ENCODE peak calls at places on chromosome 11, in five cellular contexts. One of them, this sample, is unnamed. For H3K36me3, the result is how much of the 10 kb centered on the place peaks cover.

GRCh38 chr11:133228406-133229330 is 303.6 kb downstream of the OPCML start:
- DNase-seq in body of pancreas: peak
- DNase-seq in PC-3: no peak
- DNase-seq in uterus: no peak
- DNase-seq in mesenchymal stem cell: no peak
- DNase-seq in this sample: peak

GRCh38 chr11:88604255-88604654 is 266.7 kb upstream of the CTSC start:
- DNase-seq in mesenchymal stem cell: no peak
- DNase-seq in uterus: no peak
- DNase-seq in PC-3: peak
- DNase-seq in body of pancreas: no peak
- DNase-seq in this sample: no peak

GRCh38 chr11:128501576-128502549 is 85.5 kb downstream of the ETS1 start:
- DNase-seq in body of pancreas: peak
- DNase-seq in uterus: no peak
- DNase-seq in PC-3: peak
- DNase-seq in mesenchymal stem cell: peak
- DNase-seq in this sample: peak

GRCh38 chr11:34345991-34346480 is 11.8 kb downstream of the ABTB2 start:
- DNase-seq in body of pancreas: no peak
- DNase-seq in mesenchymal stem cell: no peak
- DNase-seq in uterus: peak
- DNase-seq in PC-3: no peak
- DNase-seq in this sample: no peak

GRCh38 chr11:115965754-115966504 is 461.7 kb upstream of the CADM1 start:
- DNase-seq in PC-3: no peak
- DNase-seq in uterus: no peak
- DNase-seq in body of pancreas: no peak
- DNase-seq in mesenchymal stem cell: peak
- DNase-seq in this sample: peak

GRCh38 chr11:16897460-16898061 is 116.7 kb downstream of the PLEKHA7 start:
- DNase-seq in mesenchymal stem cell: no peak
- DNase-seq in body of pancreas: no peak
- DNase-seq in uterus: no peak
- DNase-seq in PC-3: no peak
- DNase-seq in this sample: peak

GRCh38 chr11:109864161-109864661 is 229.0 kb upstream of the ZC3H12C start:
- DNase-seq in PC-3: peak
- DNase-seq in mesenchymal stem cell: peak
- DNase-seq in body of pancreas: no peak
- DNase-seq in uterus: no peak
- DNase-seq in this sample: peak

GRCh38 chr11:57513911-57514537 is 1.5 kb downstream of the SLC43A1 start:
- DNase-seq in uterus: peak
- DNase-seq in body of pancreas: peak
- DNase-seq in mesenchymal stem cell: peak
- DNase-seq in PC-3: peak
- DNase-seq in this sample: peak

GRCh38 chr11:134330611-134331564 is 900 bp upstream of the GLB1L2 start:
- DNase-seq in PC-3: no peak
- DNase-seq in mesenchymal stem cell: no peak
- DNase-seq in body of pancreas: no peak
- DNase-seq in uterus: no peak
- DNase-seq in this sample: peak

GRCh38 chr11:28106351-28107043 is 1.5 kb downstream of the KIF18A start:
- DNase-seq in uterus: no peak
- DNase-seq in body of pancreas: no peak
- DNase-seq in PC-3: no peak
- DNase-seq in mesenchymal stem cell: peak
- DNase-seq in this sample: no peak

GRCh38 chr11:102268083-102268984 is 49.0 kb upstream of the BIRC3 start:
- DNase-seq in mesenchymal stem cell: peak
- DNase-seq in body of pancreas: peak
- DNase-seq in uterus: peak
- DNase-seq in PC-3: peak
- DNase-seq in this sample: peak

GRCh38 chr11:28049338-28050216 is 58.4 kb downstream of the KIF18A start:
- DNase-seq in mesenchymal stem cell: peak
- DNase-seq in uterus: no peak
- DNase-seq in PC-3: peak
- DNase-seq in body of pancreas: no peak
- DNase-seq in this sample: no peak

GRCh38 chr11:125953401-125953935 is 7.6 kb downstream of the VSIG10L2 start:
- DNase-seq in PC-3: no peak
- DNase-seq in body of pancreas: no peak
- DNase-seq in mesenchymal stem cell: no peak
- DNase-seq in uterus: no peak
- DNase-seq in this sample: no peak

GRCh38 chr11:107018902-107019493 is 722 bp upstream of the GUCY1A2 start:
- DNase-seq in uterus: peak
- DNase-seq in PC-3: peak
- DNase-seq in mesenchymal stem cell: peak
- DNase-seq in body of pancreas: peak
- DNase-seq in this sample: peak

GRCh38 chr11:22725079-22725478 is 58.7 kb downstream of the GAS2 start:
- DNase-seq in uterus: no peak
- DNase-seq in body of pancreas: no peak
- DNase-seq in PC-3: no peak
- DNase-seq in mesenchymal stem cell: no peak
- DNase-seq in this sample: no peak

GRCh38 chr11:2342981-2343380 is 34.1 kb upstream of the CD81 start:
- DNase-seq in PC-3: no peak
- DNase-seq in mesenchymal stem cell: no peak
- DNase-seq in uterus: no peak
- DNase-seq in body of pancreas: no peak
- DNase-seq in this sample: no peak

GRCh38 chr11:123122341-123122740 is 60.4 kb upstream of the HSPA8 start:
- DNase-seq in PC-3: no peak
- DNase-seq in body of pancreas: no peak
- DNase-seq in uterus: peak
- DNase-seq in mesenchymal stem cell: peak
- DNase-seq in this sample: no peak

GRCh38 chr11:78659326-78660319 is 85.0 kb upstream of the NARS2 start:
- DNase-seq in mesenchymal stem cell: no peak
- DNase-seq in body of pancreas: no peak
- DNase-seq in PC-3: no peak
- DNase-seq in uterus: no peak
- DNase-seq in this sample: no peak

DNA sequence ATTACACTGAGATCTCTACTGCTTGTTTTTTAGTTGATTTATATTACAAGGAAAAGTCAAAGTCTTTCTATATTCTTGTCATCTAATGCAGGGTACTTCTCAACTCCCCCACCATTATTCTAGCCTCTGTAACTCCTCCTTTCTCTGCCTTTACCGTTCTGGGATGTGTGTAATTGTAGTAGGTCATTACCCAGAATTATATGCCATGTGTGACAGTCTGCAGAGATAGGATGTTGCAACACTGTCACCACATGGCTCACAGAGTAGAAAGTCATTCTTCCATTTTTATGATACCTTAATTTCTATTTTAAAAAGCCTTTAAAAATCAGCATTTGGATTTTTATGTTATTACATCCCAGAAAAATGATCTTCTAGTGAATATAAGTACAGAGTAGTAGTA is 32.7 kb downstream of the ZNF143 start:
- DNase-seq in mesenchymal stem cell: no peak
- DNase-seq in uterus: no peak
- DNase-seq in body of pancreas: no peak
- DNase-seq in PC-3: no peak
- DNase-seq in this sample: no peak
- H3K36me3 ChIP-seq in mesenchymal stem cell: half or more
- H3K36me3 ChIP-seq in uterus: under half
- H3K36me3 ChIP-seq in body of pancreas: under half
- H3K36me3 ChIP-seq in PC-3: under half
- H3K36me3 ChIP-seq in this sample: under half

GRCh38 chr11:121485221-121485620 is 32.5 kb upstream of the SORL1-AS1 start:
- DNase-seq in uterus: no peak
- DNase-seq in body of pancreas: no peak
- DNase-seq in mesenchymal stem cell: no peak
- DNase-seq in PC-3: no peak
- DNase-seq in this sample: no peak
- H3K36me3 ChIP-seq in uterus: under half
- H3K36me3 ChIP-seq in body of pancreas: under half
- H3K36me3 ChIP-seq in mesenchymal stem cell: under half
- H3K36me3 ChIP-seq in PC-3: under half
- H3K36me3 ChIP-seq in this sample: under half

GRCh38 chr11:76459299-76459698 is 14.5 kb downstream of the EMSY start:
- DNase-seq in mesenchymal stem cell: peak
- DNase-seq in body of pancreas: no peak
- DNase-seq in PC-3: peak
- DNase-seq in uterus: no peak
- DNase-seq in this sample: peak
- H3K36me3 ChIP-seq in mesenchymal stem cell: half or more
- H3K36me3 ChIP-seq in body of pancreas: under half
- H3K36me3 ChIP-seq in PC-3: under half
- H3K36me3 ChIP-seq in uterus: under half
- H3K36me3 ChIP-seq in this sample: under half

GRCh38 chr11:36104660-36104992 is 160.8 kb downstream of the LDLRAD3 start:
- DNase-seq in PC-3: no peak
- DNase-seq in mesenchymal stem cell: no peak
- DNase-seq in body of pancreas: no peak
- DNase-seq in uterus: peak
- DNase-seq in this sample: no peak

GRCh38 chr11:36105743-36106581 is 162.1 kb downstream of the LDLRAD3 start:
- DNase-seq in mesenchymal stem cell: no peak
- DNase-seq in PC-3: no peak
- DNase-seq in body of pancreas: no peak
- DNase-seq in uterus: no peak
- DNase-seq in this sample: no peak

GRCh38 chr11:36101466-36101865 is 157.6 kb downstream of the LDLRAD3 start:
- DNase-seq in PC-3: no peak
- DNase-seq in mesenchymal stem cell: no peak
- DNase-seq in body of pancreas: no peak
- DNase-seq in uterus: no peak
- DNase-seq in this sample: no peak

GRCh38 chr11:36102868-36103267 is 159.0 kb downstream of the LDLRAD3 start:
- DNase-seq in mesenchymal stem cell: no peak
- DNase-seq in body of pancreas: no peak
- DNase-seq in PC-3: no peak
- DNase-seq in uterus: no peak
- DNase-seq in this sample: no peak

DNA sequence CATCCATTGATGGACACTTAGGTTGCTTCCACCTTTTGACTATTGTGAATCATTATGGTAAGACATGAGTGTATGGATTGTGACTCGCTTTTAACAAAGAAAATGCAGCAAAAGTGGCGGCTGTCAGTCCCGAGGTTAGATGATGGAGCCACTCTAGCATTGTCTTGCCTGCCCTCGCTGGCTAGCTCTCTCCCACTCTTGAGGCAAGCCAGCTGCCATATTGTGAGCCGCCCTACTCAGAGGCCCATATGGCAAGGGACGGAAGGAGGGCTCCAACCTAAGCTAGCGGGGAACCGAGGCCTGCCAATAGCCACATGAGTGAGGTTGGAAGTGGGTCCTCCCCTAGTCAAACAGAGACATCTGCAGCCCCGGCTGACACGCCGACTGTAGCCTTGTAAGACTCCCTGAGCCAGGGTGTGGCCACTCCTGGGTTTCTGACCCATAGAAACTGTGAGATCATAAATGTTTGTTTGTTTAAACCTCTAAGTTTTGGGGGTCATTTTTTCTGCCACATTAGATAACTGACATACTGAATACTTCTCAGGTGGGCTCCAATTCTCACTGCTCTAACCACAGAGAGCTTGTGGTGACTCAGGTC is 160.2 kb downstream of the LDLRAD3 start:
- DNase-seq in PC-3: no peak
- DNase-seq in body of pancreas: no peak
- DNase-seq in uterus: no peak
- DNase-seq in mesenchymal stem cell: no peak
- DNase-seq in this sample: no peak
- H3K36me3 ChIP-seq in PC-3: under half
- H3K36me3 ChIP-seq in body of pancreas: under half
- H3K36me3 ChIP-seq in uterus: under half
- H3K36me3 ChIP-seq in mesenchymal stem cell: under half
- H3K36me3 ChIP-seq in this sample: under half

DNA sequence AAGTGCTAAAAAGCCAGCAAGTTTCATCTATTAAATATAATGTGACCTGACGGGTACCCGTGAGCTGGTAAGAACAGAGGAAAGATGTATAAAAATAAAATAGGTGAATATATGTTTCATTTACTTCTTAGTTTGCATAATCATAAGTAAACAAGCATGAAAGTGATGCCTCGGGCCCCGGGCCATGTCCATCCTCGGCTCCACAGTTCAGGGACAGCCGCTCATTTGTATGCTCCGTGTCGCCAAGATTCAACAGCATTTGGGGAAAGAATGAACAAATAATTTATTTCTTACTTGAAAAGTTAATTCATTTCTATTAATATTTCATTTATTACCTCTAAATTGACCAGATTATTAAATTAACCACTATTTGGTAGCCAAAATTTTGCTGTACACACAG is 251.8 kb downstream of the NTM start:
- DNase-seq in PC-3: no peak
- DNase-seq in mesenchymal stem cell: no peak
- DNase-seq in uterus: no peak
- DNase-seq in body of pancreas: no peak
- DNase-seq in this sample: no peak
- H3K36me3 ChIP-seq in PC-3: under half
- H3K36me3 ChIP-seq in mesenchymal stem cell: under half
- H3K36me3 ChIP-seq in uterus: under half
- H3K36me3 ChIP-seq in body of pancreas: under half
- H3K36me3 ChIP-seq in this sample: under half

GRCh38 chr11:64776425-64776824 is 1.9 kb downstream of the SF1 start:
- DNase-seq in PC-3: no peak
- DNase-seq in mesenchymal stem cell: no peak
- DNase-seq in uterus: no peak
- DNase-seq in body of pancreas: no peak
- DNase-seq in this sample: no peak
- H3K36me3 ChIP-seq in PC-3: half or more
- H3K36me3 ChIP-seq in mesenchymal stem cell: half or more
- H3K36me3 ChIP-seq in uterus: under half
- H3K36me3 ChIP-seq in body of pancreas: under half
- H3K36me3 ChIP-seq in this sample: under half

DNA sequence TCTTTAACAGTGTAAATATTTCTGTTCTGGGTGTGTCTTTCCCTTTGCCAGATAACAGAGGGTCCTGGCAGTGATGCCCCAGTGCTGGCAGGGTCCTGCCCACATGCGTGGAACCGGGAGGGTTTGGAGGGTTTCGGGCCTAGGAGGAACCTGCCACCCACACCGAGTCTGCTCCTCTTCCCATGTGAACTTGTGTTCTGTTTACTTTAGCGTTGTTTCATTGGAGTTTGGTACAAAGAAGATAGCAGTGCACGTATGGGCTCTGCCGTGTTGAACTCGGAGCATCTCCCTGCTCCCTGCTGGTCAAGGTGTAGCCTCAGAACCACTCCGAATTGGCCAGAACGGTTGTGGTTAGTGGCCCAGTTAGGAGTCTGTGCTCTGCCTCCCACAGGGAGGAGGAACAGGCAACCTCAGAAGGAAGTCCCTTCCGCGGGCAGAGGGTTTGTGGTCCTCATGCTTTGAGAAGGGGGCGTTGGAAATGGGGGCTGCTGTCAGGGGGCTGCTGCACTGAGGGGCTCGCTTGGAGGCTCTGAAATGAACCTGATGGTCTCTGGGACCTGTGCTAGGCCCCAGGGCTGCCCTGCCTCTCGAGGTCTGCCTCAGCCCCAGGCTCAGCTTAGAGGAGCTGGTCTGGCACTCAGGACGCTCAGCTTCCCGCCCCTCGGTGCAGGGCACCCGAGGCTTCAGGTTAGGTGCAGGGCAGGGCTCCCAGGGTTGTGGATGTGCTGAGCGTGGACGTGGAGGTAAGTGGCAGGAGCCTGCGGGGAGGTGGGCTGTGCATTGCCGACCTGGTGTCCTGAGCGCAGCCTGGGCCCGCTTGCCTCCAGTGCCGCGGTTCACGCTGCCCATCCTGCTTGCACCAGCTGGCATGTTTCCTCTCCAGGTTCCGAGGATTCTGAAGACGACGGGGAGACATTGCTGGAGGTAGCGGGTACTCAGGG is 10.4 kb downstream of the PHRF1 start:
- DNase-seq in PC-3: no peak
- DNase-seq in uterus: no peak
- DNase-seq in mesenchymal stem cell: no peak
- DNase-seq in body of pancreas: no peak
- DNase-seq in this sample: no peak
- H3K36me3 ChIP-seq in PC-3: under half
- H3K36me3 ChIP-seq in uterus: under half
- H3K36me3 ChIP-seq in mesenchymal stem cell: half or more
- H3K36me3 ChIP-seq in body of pancreas: under half
- H3K36me3 ChIP-seq in this sample: under half